ENCODE peak calls at places on chromosomes 7 and 10, in six cellular contexts. W is Right ventricle myocardium inferior; E is RCC 7860; B is Daoy; A is Calu3; X is effector CD4-positive, alpha-beta T cell. P is an unnamed sample.

GRCh38 chr7:48041665-48041995 is 6.3 kb downstream of the C7orf57 start:
- DNase-seq in W (no peak), E (peak; percentile 43), B (peak; percentile 74), A (no peak), X (no peak), P (no peak)

GRCh38 chr7:523436-524336 is 4.0 kb upstream of the PDGFA start:
- DNase-seq in W (no peak), E (no peak), B (no peak), A (no peak), X (no peak), P (no peak)

GRCh38 chr7:151905322-151905721 is 28.4 kb upstream of the PRKAG2 start:
- DNase-seq in W (no peak), E (no peak), B (no peak), A (no peak), X (no peak), P (no peak)

GRCh38 chr7:134886353-134887057 is 99.8 kb upstream of the AGBL3 start:
- DNase-seq in W (no peak), E (peak; percentile 64), B (peak; percentile 85), A (no peak), X (no peak), P (no peak)

GRCh38 chr7:129698516-129699418 is 87.2 kb downstream of the NRF1 start:
- DNase-seq in W (no peak), E (no peak), B (no peak), A (no peak), X (no peak), P (no peak)

GRCh38 chr10:69061305-69062161 is 26.4 kb upstream of the SRGN start:
- DNase-seq in W (peak; percentile 84), E (peak; percentile 100), B (peak; percentile 81), A (peak; percentile 66), X (peak; percentile 14), P (no peak)

GRCh38 chr10:13490503-13490902 is 38.3 kb downstream of the BEND7 start:
- DNase-seq in W (no peak), E (no peak), B (no peak), A (no peak), X (no peak), P (no peak)

GRCh38 chr10:24882047-24882698 is 70.2 kb downstream of the PRTFDC1 start:
- DNase-seq in W (no peak), E (no peak), B (peak; percentile 41), A (no peak), X (peak; percentile 24), P (peak; percentile 2)

GRCh38 chr7:131861620-131862346 is 305.4 kb upstream of the PODXL start:
- DNase-seq in W (no peak), E (no peak), B (peak; percentile 82), A (no peak), X (no peak), P (no peak)

GRCh38 chr10:1577371-1577770 is 160.0 kb downstream of the ADARB2 start:
- DNase-seq in W (no peak), E (no peak), B (no peak), A (no peak), X (no peak), P (no peak)

GRCh38 chr7:27160147-27160545 is 3.7 kb upstream of the HOXA7 start:
- DNase-seq in W (peak; percentile 71), E (no peak), B (no peak), A (no peak), X (no peak), P (no peak)

GRCh38 chr10:11014671-11015141 is 3.0 kb upstream of the CELF2 start:
- DNase-seq in W (no peak), E (no peak), B (no peak), A (no peak), X (no peak), P (no peak)

GRCh38 chr10:121158988-121159579 is 307.9 kb downstream of the WDR11 start:
- DNase-seq in W (no peak), E (no peak), B (no peak), A (peak; percentile 82), X (no peak), P (no peak)

GRCh38 chr10:28842321-28842720 is 165.0 kb downstream of the BAMBI start:
- DNase-seq in W (no peak), E (peak; percentile 94), B (peak; percentile 39), A (no peak), X (no peak), P (no peak)

GRCh38 chr10:117138838-117139580 is 939 bp upstream of the VAX1 start:
- DNase-seq in W (no peak), E (no peak), B (peak; percentile 43), A (no peak), X (no peak), P (no peak)

GRCh38 chr7:107394831-107395230 is 75.0 kb upstream of the GPR22 start:
- DNase-seq in W (no peak), E (no peak), B (no peak), A (no peak), X (no peak), P (no peak)

GRCh38 chr7:85234746-85235145 is 47.9 kb upstream of the SEMA3D start:
- DNase-seq in W (no peak), E (no peak), B (no peak), A (no peak), X (no peak), P (no peak)

GRCh38 chr10:27100800-27101347 is 580 bp upstream of the ANKRD26 start:
- DNase-seq in W (no peak), E (no peak), B (no peak), A (no peak), X (peak; percentile 16), P (no peak)

GRCh38 chr10:122112625-122113160 is 123.7 kb downstream of the TACC2 start:
- DNase-seq in W (peak; percentile 90), E (peak; percentile 94), B (peak; percentile 87), A (peak; percentile 80), X (no peak), P (no peak)

GRCh38 chr10:29253096-29254029 is 35.5 kb upstream of the LYZL1 start:
- DNase-seq in W (no peak), E (peak; percentile 28), B (no peak), A (no peak), X (no peak), P (no peak)

GRCh38 chr7:8197994-8198698 is 63.8 kb downstream of the ICA1 start:
- DNase-seq in W (no peak), E (no peak), B (no peak), A (no peak), X (no peak), P (no peak)

GRCh38 chr7:55349126-55349525 is 16.0 kb upstream of the LANCL2 start:
- DNase-seq in W (no peak), E (no peak), B (no peak), A (no peak), X (no peak), P (no peak)

GRCh38 chr10:48895198-48895720 is 44.4 kb downstream of the LRRC18 start:
- DNase-seq in W (no peak), E (no peak), B (no peak), A (no peak), X (no peak), P (no peak)

GRCh38 chr7:25256424-25256823 is 28.1 kb upstream of the NPVF start:
- DNase-seq in W (no peak), E (no peak), B (no peak), A (no peak), X (no peak), P (no peak)

GRCh38 chr10:34017281-34017680 is 682.8 kb upstream of the NRP1 start:
- DNase-seq in W (no peak), E (no peak), B (no peak), A (no peak), X (no peak), P (no peak)

GRCh38 chr10:34288634-34289033 is 526.5 kb downstream of the PARD3 start:
- DNase-seq in W (no peak), E (no peak), B (no peak), A (peak; percentile 4), X (no peak), P (no peak)

GRCh38 chr10:43584051-43584450 is 9.6 kb upstream of the ZNF239 start:
- DNase-seq in W (no peak), E (no peak), B (no peak), A (no peak), X (no peak), P (no peak)

P was measured in T-helper 22 cell.